ENCODE peak calls at places on chromosomes 4 and X, in ten cellular contexts. One of them, this sample, is unnamed.

GRCh38 chr4:139593091-139593564 is 37.1 kb upstream of the SETD7 start:
- DNase-seq in tibial nerve: no peak
- DNase-seq in HepG2: peak; percentile 45
- DNase-seq in A549: peak; percentile 76
- DNase-seq in suprapubic skin: no peak
- DNase-seq in sigmoid colon: no peak
- DNase-seq in ovary: no peak
- DNase-seq in K562: no peak
- DNase-seq in H1: no peak
- DNase-seq in upper lobe of left lung: no peak
- DNase-seq in this sample: no peak

GRCh38 chr4:187157380-187157958 is 433.8 kb upstream of the FAT1 start:
- DNase-seq in upper lobe of left lung: no peak
- DNase-seq in HepG2: no peak
- DNase-seq in H1: no peak
- DNase-seq in tibial nerve: no peak
- DNase-seq in suprapubic skin: no peak
- DNase-seq in sigmoid colon: no peak
- DNase-seq in A549: no peak
- DNase-seq in ovary: no peak
- DNase-seq in K562: peak; percentile 47
- DNase-seq in this sample: no peak

GRCh38 chr4:107219681-107220080 is 183.6 kb upstream of the DKK2 start:
- DNase-seq in ovary: no peak
- DNase-seq in sigmoid colon: no peak
- DNase-seq in HepG2: no peak
- DNase-seq in upper lobe of left lung: no peak
- DNase-seq in A549: no peak
- DNase-seq in tibial nerve: no peak
- DNase-seq in H1: no peak
- DNase-seq in suprapubic skin: no peak
- DNase-seq in K562: no peak
- DNase-seq in this sample: no peak

GRCh38 chr4:5186584-5187170 is 135.4 kb downstream of the STK32B start:
- DNase-seq in ovary: no peak
- DNase-seq in upper lobe of left lung: no peak
- DNase-seq in suprapubic skin: no peak
- DNase-seq in tibial nerve: no peak
- DNase-seq in sigmoid colon: no peak
- DNase-seq in K562: no peak
- DNase-seq in H1: no peak
- DNase-seq in HepG2: no peak
- DNase-seq in A549: no peak
- DNase-seq in this sample: no peak

GRCh38 chrX:53317365-53318069 is 36.1 kb upstream of the IQSEC2 start:
- DNase-seq in upper lobe of left lung: peak; percentile 70
- DNase-seq in A549: peak; percentile 48
- DNase-seq in suprapubic skin: no peak
- DNase-seq in ovary: peak; percentile 77
- DNase-seq in K562: peak; percentile 74
- DNase-seq in tibial nerve: peak; percentile 46
- DNase-seq in sigmoid colon: peak; percentile 83
- DNase-seq in HepG2: peak; percentile 13
- DNase-seq in H1: peak; percentile 82
- DNase-seq in this sample: peak; percentile 72

GRCh38 chr4:18042012-18042411 is 20.5 kb upstream of the LCORL start:
- DNase-seq in suprapubic skin: no peak
- DNase-seq in HepG2: no peak
- DNase-seq in H1: no peak
- DNase-seq in ovary: no peak
- DNase-seq in K562: no peak
- DNase-seq in A549: no peak
- DNase-seq in upper lobe of left lung: no peak
- DNase-seq in tibial nerve: no peak
- DNase-seq in sigmoid colon: no peak
- DNase-seq in this sample: no peak

GRCh38 chr4:181504846-181505374 is 738.3 kb upstream of the TENM3 start:
- DNase-seq in HepG2: no peak
- DNase-seq in upper lobe of left lung: no peak
- DNase-seq in suprapubic skin: no peak
- DNase-seq in A549: no peak
- DNase-seq in K562: no peak
- DNase-seq in H1: no peak
- DNase-seq in tibial nerve: no peak
- DNase-seq in sigmoid colon: no peak
- DNase-seq in ovary: no peak
- DNase-seq in this sample: no peak

GRCh38 chrX:139532834-139533233 is 2.3 kb downstream of the F9 start:
- DNase-seq in A549: no peak
- DNase-seq in HepG2: no peak
- DNase-seq in suprapubic skin: no peak
- DNase-seq in sigmoid colon: no peak
- DNase-seq in K562: no peak
- DNase-seq in ovary: no peak
- DNase-seq in H1: no peak
- DNase-seq in upper lobe of left lung: no peak
- DNase-seq in tibial nerve: no peak
- DNase-seq in this sample: no peak

GRCh38 chr4:179415016-179415841 is 1973.0 kb upstream of the AGA start:
- DNase-seq in upper lobe of left lung: no peak
- DNase-seq in ovary: no peak
- DNase-seq in suprapubic skin: no peak
- DNase-seq in K562: no peak
- DNase-seq in HepG2: no peak
- DNase-seq in tibial nerve: no peak
- DNase-seq in H1: no peak
- DNase-seq in A549: no peak
- DNase-seq in sigmoid colon: no peak
- DNase-seq in this sample: no peak

GRCh38 chr4:125891597-125892258 is 577.0 kb downstream of the FAT4 start:
- DNase-seq in ovary: no peak
- DNase-seq in tibial nerve: no peak
- DNase-seq in suprapubic skin: no peak
- DNase-seq in sigmoid colon: no peak
- DNase-seq in upper lobe of left lung: no peak
- DNase-seq in A549: no peak
- DNase-seq in K562: no peak
- DNase-seq in HepG2: no peak
- DNase-seq in H1: no peak
- DNase-seq in this sample: no peak

GRCh38 chrX:13220916-13221315 is 98.9 kb downstream of the ATXN3L start:
- DNase-seq in suprapubic skin: no peak
- DNase-seq in H1: no peak
- DNase-seq in HepG2: no peak
- DNase-seq in A549: no peak
- DNase-seq in K562: no peak
- DNase-seq in tibial nerve: no peak
- DNase-seq in upper lobe of left lung: no peak
- DNase-seq in ovary: no peak
- DNase-seq in sigmoid colon: no peak
- DNase-seq in this sample: no peak

GRCh38 chr4:153112071-153112460 is 92.2 kb upstream of the TRIM2 start:
- DNase-seq in upper lobe of left lung: no peak
- DNase-seq in K562: no peak
- DNase-seq in HepG2: no peak
- DNase-seq in ovary: no peak
- DNase-seq in suprapubic skin: no peak
- DNase-seq in A549: no peak
- DNase-seq in H1: no peak
- DNase-seq in sigmoid colon: no peak
- DNase-seq in tibial nerve: no peak
- DNase-seq in this sample: peak; percentile 15

GRCh38 chrX:15515931-15516330 is 15.3 kb downstream of the BMX start:
- DNase-seq in sigmoid colon: no peak
- DNase-seq in suprapubic skin: no peak
- DNase-seq in A549: no peak
- DNase-seq in H1: no peak
- DNase-seq in HepG2: no peak
- DNase-seq in tibial nerve: no peak
- DNase-seq in ovary: no peak
- DNase-seq in upper lobe of left lung: no peak
- DNase-seq in K562: peak; percentile 87
- DNase-seq in this sample: no peak

GRCh38 chr4:2354127-2354526 is 64.3 kb downstream of the ZFYVE28 start:
- DNase-seq in upper lobe of left lung: no peak
- DNase-seq in ovary: no peak
- DNase-seq in suprapubic skin: peak; percentile 55
- DNase-seq in tibial nerve: no peak
- DNase-seq in A549: no peak
- DNase-seq in HepG2: no peak
- DNase-seq in K562: peak; percentile 23
- DNase-seq in sigmoid colon: peak; percentile 50
- DNase-seq in H1: no peak
- DNase-seq in this sample: peak; percentile 7

GRCh38 chr4:47383829-47384427 is 79.6 kb downstream of the COMMD8 start:
- DNase-seq in H1: no peak
- DNase-seq in ovary: no peak
- DNase-seq in suprapubic skin: no peak
- DNase-seq in K562: peak; percentile 33
- DNase-seq in HepG2: peak; percentile 7
- DNase-seq in tibial nerve: no peak
- DNase-seq in A549: peak; percentile 3
- DNase-seq in sigmoid colon: no peak
- DNase-seq in upper lobe of left lung: no peak
- DNase-seq in this sample: no peak

GRCh38 chr4:122728781-122729330 is 3.6 kb upstream of the BBS12 start:
- DNase-seq in upper lobe of left lung: no peak
- DNase-seq in tibial nerve: no peak
- DNase-seq in A549: no peak
- DNase-seq in sigmoid colon: no peak
- DNase-seq in HepG2: no peak
- DNase-seq in ovary: no peak
- DNase-seq in H1: no peak
- DNase-seq in suprapubic skin: no peak
- DNase-seq in K562: no peak
- DNase-seq in this sample: no peak

GRCh38 chrX:150463566-150463965 is 100.4 kb downstream of the MAMLD1 start:
- DNase-seq in sigmoid colon: no peak
- DNase-seq in suprapubic skin: no peak
- DNase-seq in A549: no peak
- DNase-seq in H1: no peak
- DNase-seq in ovary: no peak
- DNase-seq in tibial nerve: no peak
- DNase-seq in HepG2: no peak
- DNase-seq in K562: no peak
- DNase-seq in upper lobe of left lung: no peak
- DNase-seq in this sample: no peak
- H3K27ac ChIP-seq in sigmoid colon: no peak overlapping the region
- H3K27ac ChIP-seq in suprapubic skin: no peak overlapping the region
- H3K27ac ChIP-seq in A549: no peak overlapping the region
- H3K27ac ChIP-seq in H1: no peak overlapping the region
- H3K27ac ChIP-seq in ovary: no peak overlapping the region
- H3K27ac ChIP-seq in tibial nerve: no peak overlapping the region
- H3K27ac ChIP-seq in HepG2: no peak overlapping the region
- H3K27ac ChIP-seq in K562: no peak overlapping the region
- H3K27ac ChIP-seq in upper lobe of left lung: no peak overlapping the region
- H3K27ac ChIP-seq in this sample: no peak overlapping the region

GRCh38 chrX:107755721-107756120 is 19.9 kb downstream of the TSC22D3 start:
- DNase-seq in upper lobe of left lung: no peak
- DNase-seq in suprapubic skin: no peak
- DNase-seq in A549: no peak
- DNase-seq in HepG2: no peak
- DNase-seq in ovary: no peak
- DNase-seq in tibial nerve: no peak
- DNase-seq in sigmoid colon: no peak
- DNase-seq in H1: no peak
- DNase-seq in K562: no peak
- DNase-seq in this sample: no peak
- TF ChIP-seq EP300 in upper lobe of left lung: no peak
- TF ChIP-seq EP300 in suprapubic skin: no peak
- TF ChIP-seq EP300 in A549: no peak
- TF ChIP-seq EP300 in HepG2: no peak
- TF ChIP-seq EP300 in ovary: no peak
- TF ChIP-seq EP300 in tibial nerve: peak; percentile 21
- TF ChIP-seq EP300 in sigmoid colon: no peak
- TF ChIP-seq EP300 in H1: no peak
- TF ChIP-seq EP300 in K562: no peak
- TF ChIP-seq EP300 in this sample: no peak

GRCh38 chr4:65669008-65669971 is 999 bp downstream of the EPHA5 start:
- DNase-seq in HepG2: no peak
- DNase-seq in suprapubic skin: no peak
- DNase-seq in sigmoid colon: peak; percentile 59
- DNase-seq in upper lobe of left lung: no peak
- DNase-seq in ovary: peak; percentile 33
- DNase-seq in K562: no peak
- DNase-seq in H1: peak; percentile 71
- DNase-seq in A549: no peak
- DNase-seq in tibial nerve: no peak
- DNase-seq in this sample: no peak
- H3K27ac ChIP-seq in HepG2: no peak overlapping the region
- H3K27ac ChIP-seq in suprapubic skin: no peak overlapping the region
- H3K27ac ChIP-seq in sigmoid colon: no peak overlapping the region
- H3K27ac ChIP-seq in upper lobe of left lung: no peak overlapping the region
- H3K27ac ChIP-seq in ovary: peak overlapping the region; percentile 66
- H3K27ac ChIP-seq in K562: no peak overlapping the region
- H3K27ac ChIP-seq in H1: no peak overlapping the region
- H3K27ac ChIP-seq in A549: peak overlapping the region; percentile 81
- H3K27ac ChIP-seq in tibial nerve: peak overlapping the region; percentile 58
- H3K27ac ChIP-seq in this sample: no peak overlapping the region

GRCh38 chr4:112036881-112037280 is 108.4 kb upstream of the FAM241A start:
- DNase-seq in A549: no peak
- DNase-seq in suprapubic skin: no peak
- DNase-seq in H1: no peak
- DNase-seq in ovary: no peak
- DNase-seq in K562: no peak
- DNase-seq in tibial nerve: no peak
- DNase-seq in sigmoid colon: no peak
- DNase-seq in HepG2: no peak
- DNase-seq in upper lobe of left lung: no peak
- DNase-seq in this sample: no peak

GRCh38 chr4:112029642-112030235 is 115.5 kb upstream of the FAM241A start:
- DNase-seq in K562: no peak
- DNase-seq in H1: no peak
- DNase-seq in upper lobe of left lung: no peak
- DNase-seq in tibial nerve: no peak
- DNase-seq in suprapubic skin: no peak
- DNase-seq in sigmoid colon: no peak
- DNase-seq in A549: no peak
- DNase-seq in HepG2: no peak
- DNase-seq in ovary: no peak
- DNase-seq in this sample: no peak

DNA sequence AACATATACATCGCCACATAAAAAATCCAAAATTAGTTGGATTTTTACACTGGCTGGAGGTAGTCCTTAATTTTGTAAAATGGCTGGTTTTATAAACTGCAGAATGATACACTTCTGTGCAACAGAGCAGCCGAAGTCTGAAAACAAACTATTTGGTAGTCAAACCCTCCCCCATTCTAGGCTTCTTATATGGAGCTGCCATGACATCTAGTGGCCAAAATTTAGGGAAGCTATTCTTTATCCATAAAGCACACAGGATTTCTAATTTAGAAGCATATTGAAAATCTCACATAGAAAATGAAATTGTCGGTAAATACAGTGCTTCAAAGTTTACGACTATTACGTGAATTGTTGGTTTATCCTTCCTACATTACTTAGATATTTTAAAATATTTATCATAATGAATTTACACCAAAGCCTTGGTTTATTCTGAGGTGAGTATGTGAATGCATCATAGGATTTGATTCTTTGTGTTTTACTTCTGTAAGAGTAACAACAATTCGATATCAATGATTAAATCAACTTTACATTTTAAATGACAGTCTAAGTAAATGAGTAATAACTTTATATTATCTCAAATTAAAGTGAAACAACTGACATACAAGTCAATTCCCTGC is 113.4 kb upstream of the FAM241A start:
- DNase-seq in upper lobe of left lung: no peak
- DNase-seq in A549: peak; percentile 44
- DNase-seq in H1: no peak
- DNase-seq in HepG2: peak; percentile 25
- DNase-seq in tibial nerve: no peak
- DNase-seq in K562: peak; percentile 58
- DNase-seq in ovary: no peak
- DNase-seq in suprapubic skin: no peak
- DNase-seq in sigmoid colon: no peak
- DNase-seq in this sample: peak; percentile 16
- TF ChIP-seq EP300 in upper lobe of left lung: no peak
- TF ChIP-seq EP300 in A549: no peak
- TF ChIP-seq EP300 in H1: no peak
- TF ChIP-seq EP300 in HepG2: no peak
- TF ChIP-seq EP300 in tibial nerve: no peak
- TF ChIP-seq EP300 in K562: no peak
- TF ChIP-seq EP300 in ovary: no peak
- TF ChIP-seq EP300 in suprapubic skin: no peak
- TF ChIP-seq EP300 in sigmoid colon: no peak
- TF ChIP-seq EP300 in this sample: no peak

This sample was measured in transverse colon.